ENCODE peak calls at places on chromosomes 16 and 17, in five cellular contexts. K is SK-N-SH, Z is K562, N is HCT116, T is GM12878. R is an unnamed sample. For H3K27me3, the result is how much of the 10 kb centered on the place peaks cover.

GRCh38 chr17:58985265-58985810 is 121.3 kb downstream of the TRIM37 start:
- DNase-seq in K (no peak), Z (peak), N (no peak), T (no peak), R (no peak)

GRCh38 chr16:30820952-30821421 is 34.0 kb upstream of the ZNF629 start:
- DNase-seq in K (no peak), Z (no peak), N (no peak), T (no peak), R (no peak)

GRCh38 chr16:89410794-89411309 is 79.5 kb downstream of the ANKRD11 start:
- DNase-seq in K (peak), Z (no peak), N (no peak), T (no peak), R (no peak)

GRCh38 chr17:80364091-80364691 is 50.8 kb upstream of the ENDOV start:
- DNase-seq in K (peak), Z (no peak), N (peak), T (no peak), R (no peak)

GRCh38 chr16:10669791-10670190 is 24.9 kb downstream of the TEKT5 start:
- DNase-seq in K (no peak), Z (no peak), N (no peak), T (no peak), R (no peak)

GRCh38 chr17:41907185-41907556 is 11.6 kb downstream of the ACLY start:
- DNase-seq in K (no peak), Z (no peak), N (no peak), T (no peak), R (no peak)

GRCh38 chr17:836154-836553 is 54.0 kb downstream of the MRM3 start:
- DNase-seq in K (no peak), Z (no peak), N (no peak), T (no peak), R (no peak)

GRCh38 chr16:67923414-67924127 is 8.1 kb downstream of the CTRL start:
- DNase-seq in K (no peak), Z (no peak), N (no peak), T (no peak), R (no peak)

GRCh38 chr17:33725675-33726271 is 432.7 kb upstream of the ASIC2 start:
- DNase-seq in K (peak), Z (peak), N (no peak), T (no peak), R (peak)

GRCh38 chr17:45240905-45241314 is 19.2 kb downstream of the FMNL1 start:
- DNase-seq in K (no peak), Z (no peak), N (no peak), T (no peak), R (no peak)

GRCh38 chr16:8931864-8932263 is 31.8 kb downstream of the USP7 start:
- DNase-seq in K (no peak), Z (peak), N (no peak), T (no peak), R (no peak)

GRCh38 chr17:57577751-57578607 is 167.1 kb downstream of the CCDC182 start:
- DNase-seq in K (peak), Z (no peak), N (no peak), T (no peak), R (no peak)

GRCh38 chr17:78903101-78903779 is at the start of gene CEP295NL:
- DNase-seq in K (peak), Z (peak), N (no peak), T (no peak), R (no peak)

GRCh38 chr17:67401598-67402504 is 24.8 kb downstream of the PITPNC1 start:
- DNase-seq in K (no peak), Z (no peak), N (no peak), T (no peak), R (no peak)

GRCh38 chr17:67399676-67400075 is 22.6 kb downstream of the PITPNC1 start:
- DNase-seq in K (no peak), Z (no peak), N (no peak), T (no peak), R (no peak)

GRCh38 chr17:67400193-67400592 is 23.1 kb downstream of the PITPNC1 start:
- DNase-seq in K (no peak), Z (no peak), N (no peak), T (no peak), R (no peak)

GRCh38 chr17:67403065-67403464 is 26.0 kb downstream of the PITPNC1 start:
- DNase-seq in K (no peak), Z (no peak), N (no peak), T (no peak), R (no peak)

DNA sequence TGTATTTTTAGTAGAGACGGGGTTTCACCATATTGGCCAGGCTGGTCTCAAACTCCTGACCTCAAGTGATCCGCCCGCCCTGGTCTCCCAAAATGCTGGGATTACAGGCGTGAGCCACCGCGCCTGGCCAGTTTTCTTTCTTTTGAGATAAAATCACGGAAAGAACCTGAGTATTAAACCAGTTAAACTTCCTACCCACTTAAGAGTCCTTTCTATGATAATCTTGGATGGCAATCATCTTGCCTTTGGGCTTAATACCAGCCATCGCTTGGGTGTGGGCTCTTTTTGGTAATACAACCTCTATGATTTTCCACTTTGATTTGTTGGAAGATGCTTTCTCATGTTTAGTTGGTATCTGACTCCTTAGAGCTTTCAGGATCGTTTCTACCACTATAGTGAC is 24.0 kb downstream of the PITPNC1 start:
- DNase-seq in K (no peak), Z (no peak), N (no peak), T (no peak), R (no peak)
- TF ChIP-seq JUND in K (no peak), Z (no peak), N (no peak), T (no peak), R (no peak)

GRCh38 chr16:1220841-1221627 is 4.0 kb downstream of the TPSG1 start:
- DNase-seq in K (no peak), Z (peak), N (no peak), T (no peak), R (no peak)

GRCh38 chr16:1222553-1223354 is 2.3 kb downstream of the TPSG1 start:
- DNase-seq in K (no peak), Z (no peak), N (no peak), T (no peak), R (no peak)

GRCh38 chr16:1223355-1224214 is 1.5 kb downstream of the TPSG1 start:
- DNase-seq in K (no peak), Z (no peak), N (no peak), T (no peak), R (no peak)

GRCh38 chr16:1220098-1220728 is 4.9 kb downstream of the TPSG1 start:
- DNase-seq in K (no peak), Z (peak), N (no peak), T (no peak), R (no peak)

DNA sequence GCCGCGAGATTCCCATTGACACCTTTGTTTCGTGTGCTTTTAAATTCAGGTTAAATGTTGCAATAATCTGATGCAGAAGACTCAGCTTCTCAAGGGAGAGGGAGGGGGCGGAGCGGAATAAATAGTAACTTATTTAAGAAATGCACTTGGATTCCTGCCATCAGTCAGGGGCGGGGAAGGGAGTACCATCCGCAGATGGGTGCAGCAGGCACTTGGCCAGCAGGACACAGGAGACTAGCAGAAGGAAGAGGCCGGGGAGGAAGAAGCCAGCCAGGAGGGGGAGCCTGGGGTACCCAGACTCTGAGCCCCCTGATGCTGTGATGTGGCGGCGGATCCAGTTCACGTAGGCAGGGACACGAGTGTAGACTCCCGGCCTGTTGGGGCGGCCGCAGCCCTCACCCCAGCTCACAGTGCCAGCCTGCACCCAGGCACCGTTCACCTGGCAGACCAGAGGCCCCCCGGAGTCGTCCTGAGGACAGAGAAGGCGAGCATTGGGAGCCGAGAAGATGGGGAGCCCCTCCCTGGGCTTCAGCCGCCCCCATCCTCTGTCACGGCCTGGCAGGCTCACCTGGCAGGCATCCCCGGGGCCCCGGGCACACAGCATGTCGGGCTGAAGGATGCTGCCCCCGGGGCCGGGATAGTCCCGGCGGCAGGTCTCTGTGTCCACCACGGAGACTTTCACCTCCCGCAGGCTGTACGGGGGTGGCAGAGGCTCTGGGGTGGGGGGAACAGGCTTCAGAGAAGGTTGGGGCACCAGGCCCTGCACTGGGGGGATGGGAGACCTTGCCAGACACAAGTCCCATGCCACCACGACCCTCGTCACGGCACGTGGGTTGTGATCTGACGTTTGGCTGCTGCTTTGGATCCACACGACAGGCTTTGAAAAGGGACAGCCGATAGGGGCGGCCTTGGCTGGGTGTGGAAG is 3.2 kb downstream of the TPSG1 start:
- DNase-seq in K (no peak), Z (no peak), N (no peak), T (no peak), R (no peak)
- H3K27me3 ChIP-seq in K (half or more), Z (half or more), N (under half), T (under half), R (under half)

GRCh38 chr16:52489894-52490293 is 57.0 kb downstream of the TOX3 start:
- DNase-seq in K (no peak), Z (no peak), N (no peak), T (no peak), R (no peak)

GRCh38 chr16:52487849-52488457 is 59.0 kb downstream of the TOX3 start:
- DNase-seq in K (no peak), Z (no peak), N (no peak), T (no peak), R (no peak)

GRCh38 chr16:52491216-52491615 is 55.7 kb downstream of the TOX3 start:
- DNase-seq in K (no peak), Z (no peak), N (no peak), T (no peak), R (no peak)

GRCh38 chr16:52492789-52493357 is 54.1 kb downstream of the TOX3 start:
- DNase-seq in K (no peak), Z (no peak), N (no peak), T (peak), R (no peak)

DNA sequence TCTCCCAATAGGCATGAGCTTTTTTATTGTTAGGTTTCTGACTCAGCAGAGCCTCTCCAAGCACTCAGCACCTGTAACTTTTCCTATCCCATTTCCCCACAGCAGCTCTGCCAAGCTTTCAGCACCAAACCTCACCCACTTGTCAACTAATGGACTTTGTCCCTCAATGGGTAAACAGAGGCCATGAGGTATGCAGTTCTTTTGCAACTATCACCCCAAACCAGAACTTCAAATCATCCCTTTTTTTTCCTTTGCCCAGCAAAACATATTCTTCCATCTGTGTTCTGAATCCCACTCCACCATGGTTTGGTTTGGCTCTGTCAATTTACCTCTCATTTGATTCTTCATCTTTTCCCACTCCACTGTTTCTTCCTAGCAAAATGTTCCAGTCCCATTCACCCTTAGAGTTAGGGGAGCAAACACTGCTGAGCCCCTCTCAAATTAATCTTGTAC is 58.1 kb downstream of the TOX3 start:
- DNase-seq in K (no peak), Z (no peak), N (no peak), T (no peak), R (no peak)
- TF ChIP-seq JUND in K (no peak), Z (no peak), N (no peak), T (no peak), R (no peak)

DNA sequence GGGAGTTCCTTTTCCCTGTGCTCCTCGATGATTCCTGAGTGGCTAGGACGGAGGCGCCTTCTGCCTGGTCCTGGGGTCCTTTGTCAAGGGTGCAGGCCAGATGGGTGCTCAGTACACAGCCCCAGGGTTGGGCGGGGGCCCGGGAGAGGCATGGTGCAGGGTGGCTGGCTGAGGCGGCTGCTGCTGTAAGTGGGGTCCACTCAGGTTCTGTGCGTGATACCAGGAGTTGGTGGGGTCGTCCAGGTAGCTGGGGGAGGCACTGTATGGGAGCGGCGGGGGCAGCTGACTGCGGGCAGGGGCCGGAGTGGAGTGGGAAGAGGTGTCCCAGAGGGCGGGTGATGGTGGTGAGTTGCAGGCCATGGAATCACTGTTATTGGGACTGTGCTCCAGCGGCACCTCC is 3.6 kb downstream of the DLX3 start:
- DNase-seq in K (no peak), Z (no peak), N (no peak), T (no peak), R (no peak)
- H3K27me3 ChIP-seq in K (half or more), Z (half or more), N (under half), T (under half), R (half or more)

R was measured in H1.